ENCODE peak calls at places on chromosomes 4 and X, in nine cellular contexts. V is GM23248, J is OCI-LY7, D is HCT116, P is PC-3, W is SK-N-SH, A is hepatocyte, Y is MM.1S, S is GM23338. H is an unnamed sample.

GRCh38 chrX:130676861-130677260 is 226.1 kb downstream of the ENOX2 start:
- DNase-seq in D (no peak), A (no peak), S (no peak), W (no peak), Y (no peak), P (peak; percentile 49), V (no peak), J (no peak), H (no peak)

GRCh38 chr4:138897818-138898226 is 117.8 kb upstream of the NOCT start:
- DNase-seq in A (peak; percentile 45), J (no peak), D (no peak), W (peak; percentile 41), S (no peak), V (peak; percentile 87), Y (peak; percentile 33), P (peak; percentile 78), H (no peak)

GRCh38 chrX:41293269-41293668 is 40.7 kb upstream of the DDX3X start:
- DNase-seq in Y (peak; percentile 7), D (peak; percentile 6), W (no peak), P (peak; percentile 37), S (peak; percentile 58), V (no peak), A (no peak), J (peak; percentile 36), H (peak; percentile 32)

GRCh38 chr4:94798808-94799207 is 41.1 kb downstream of the BMPR1B start:
- DNase-seq in A (no peak), P (peak; percentile 14), S (no peak), D (no peak), V (peak; percentile 21), W (no peak), Y (no peak), J (no peak), H (no peak)

GRCh38 chrX:155056877-155057792 is 13.8 kb downstream of the CMC4 start:
- DNase-seq in P (peak; percentile 73), D (peak; percentile 51), W (peak; percentile 69), Y (peak; percentile 56), J (peak; percentile 45), S (peak; percentile 76), A (peak; percentile 66), V (peak; percentile 71), H (peak; percentile 74)

GRCh38 chr4:41957634-41958033 is 22.4 kb downstream of the TMEM33 start:
- DNase-seq in W (peak; percentile 41), J (peak; percentile 63), V (peak; percentile 26), A (peak; percentile 10), D (peak; percentile 24), S (peak; percentile 82), Y (peak; percentile 21), P (peak; percentile 26), H (peak; percentile 50)

GRCh38 chr4:177283167-177283566 is 26.5 kb upstream of the NEIL3 start:
- DNase-seq in S (no peak), J (no peak), Y (no peak), P (no peak), W (no peak), A (no peak), V (peak; percentile 70), D (no peak), H (no peak)

GRCh38 chrX:40261955-40262596 is 164.3 kb upstream of the BCOR start:
- DNase-seq in Y (no peak), V (no peak), J (no peak), W (no peak), D (no peak), P (no peak), S (no peak), A (peak; percentile 72), H (no peak)

GRCh38 chr4:153234923-153235322 is 30.7 kb downstream of the TRIM2 start:
- DNase-seq in V (peak; percentile 62), W (no peak), D (peak; percentile 56), Y (no peak), P (peak; percentile 46), S (no peak), A (no peak), J (no peak), H (no peak)

GRCh38 chr4:138107023-138107422 is 135.1 kb downstream of the SLC7A11 start:
- DNase-seq in S (no peak), J (no peak), A (no peak), D (no peak), Y (no peak), P (no peak), W (no peak), V (no peak), H (no peak)

GRCh38 chrX:107154787-107155620 is 36.4 kb upstream of the RBM41 start:
- DNase-seq in J (no peak), Y (no peak), W (no peak), S (no peak), A (peak; percentile 19), V (peak; percentile 10), D (no peak), P (peak; percentile 81), H (no peak)

GRCh38 chr4:143375326-143376073 is 38.8 kb downstream of the GAB1 start:
- DNase-seq in Y (peak; percentile 71), D (peak; percentile 6), W (peak; percentile 39), S (peak; percentile 65), V (peak; percentile 46), A (no peak), J (peak; percentile 86), P (peak; percentile 55), H (peak; percentile 39)

GRCh38 chr4:143377635-143378099 is 41.0 kb downstream of the GAB1 start:
- DNase-seq in W (no peak), V (no peak), Y (peak; percentile 58), S (no peak), D (no peak), A (no peak), J (peak; percentile 88), P (no peak), H (no peak)

GRCh38 chr4:143372093-143372915 is 35.6 kb downstream of the GAB1 start:
- DNase-seq in A (no peak), S (no peak), W (no peak), J (no peak), P (no peak), D (no peak), Y (no peak), V (no peak), H (no peak)

GRCh38 chr4:143369556-143369955 is 32.9 kb downstream of the GAB1 start:
- DNase-seq in Y (no peak), S (no peak), P (no peak), D (no peak), A (no peak), V (no peak), J (no peak), W (no peak), H (no peak)

DNA sequence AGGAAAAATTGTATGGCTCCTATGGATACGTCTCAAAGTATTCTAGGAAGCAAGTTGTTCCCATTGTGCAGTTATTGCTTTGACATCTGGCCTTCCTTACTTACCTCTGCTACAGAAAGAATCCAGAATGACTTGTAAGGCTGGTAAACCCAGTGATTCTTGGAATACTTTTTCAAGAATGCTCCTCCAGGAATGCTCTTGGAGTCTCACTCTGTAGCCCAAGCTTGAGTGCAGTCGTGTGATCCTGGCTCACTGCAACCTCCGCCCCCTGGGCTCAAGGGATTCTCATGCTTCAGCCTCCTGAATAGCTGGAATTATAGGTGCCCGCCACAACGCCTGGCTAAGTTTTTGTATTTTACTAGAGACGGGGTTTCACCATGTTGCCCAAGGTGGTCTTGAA is 38.1 kb downstream of the GAB1 start:
- DNase-seq in A (no peak), Y (no peak), D (no peak), J (no peak), W (no peak), V (no peak), P (no peak), S (no peak), H (no peak)
- H3K4me1 ChIP-seq in A (peaks cover 23% of the 10 kb centered on the region), Y (peaks cover 74% of the 10 kb centered on the region), D (no peaks in the 10 kb centered on the region), J (peaks cover 85% of the 10 kb centered on the region), W (peaks cover 19% of the 10 kb centered on the region), V (no peaks in the 10 kb centered on the region), P (no peaks in the 10 kb centered on the region), S (peaks cover 35% of the 10 kb centered on the region), H (no peaks in the 10 kb centered on the region)

GRCh38 chr4:120554086-120554485 is 368.4 kb downstream of the PRDM5 start:
- DNase-seq in S (no peak), A (no peak), J (no peak), D (peak; percentile 4), Y (no peak), V (no peak), P (no peak), W (no peak), H (no peak)
- H3K4me3 ChIP-seq in S (no peak overlapping the region), A (no peak overlapping the region), J (no peak overlapping the region), D (no peak overlapping the region), Y (no peak overlapping the region), V (no peak overlapping the region), P (no peak overlapping the region), W (no peak overlapping the region), H (no peak overlapping the region)

GRCh38 chrX:29617725-29618124 is 597.6 kb upstream of the MAGEB2 start:
- DNase-seq in W (no peak), Y (no peak), P (peak; percentile 38), D (no peak), V (peak; percentile 1), A (no peak), J (no peak), S (no peak), H (peak; percentile 12)

DNA sequence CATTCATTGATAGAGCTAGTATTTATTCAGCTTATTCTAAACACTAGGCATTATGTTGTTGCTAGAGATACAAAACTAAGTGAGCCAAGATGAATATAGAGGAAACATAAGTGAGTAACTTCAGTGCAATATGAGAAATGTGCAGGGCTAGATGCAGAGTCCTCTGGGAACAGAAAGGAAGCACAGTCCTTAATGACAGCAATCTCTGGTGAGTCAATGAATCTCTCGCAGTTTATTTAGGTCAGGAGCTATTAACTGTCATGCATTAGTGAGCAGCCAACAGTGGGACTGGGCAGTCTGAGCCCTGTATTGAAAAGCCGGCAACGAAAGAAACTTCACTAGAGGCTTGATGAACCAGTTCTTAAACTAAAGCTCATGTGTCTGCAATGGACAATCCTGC is 598.1 kb upstream of the MAGEB2 start:
- DNase-seq in V (peak; percentile 58), J (no peak), A (no peak), D (no peak), S (no peak), P (peak; percentile 56), Y (no peak), W (no peak), H (no peak)
- TF ChIP-seq EZH2phosphoT487 in V (no peak), J (no peak), A (no peak), D (no peak), S (no peak), P (no peak), Y (no peak), W (no peak), H (no peak)

GRCh38 chr4:143390764-143391163 is 54.1 kb downstream of the GAB1 start:
- DNase-seq in P (no peak), Y (no peak), J (peak; percentile 84), V (no peak), S (no peak), A (peak; percentile 36), D (no peak), W (peak; percentile 18), H (no peak)

GRCh38 chr4:143391895-143392294 is 55.2 kb downstream of the GAB1 start:
- DNase-seq in A (no peak), Y (no peak), P (no peak), S (no peak), D (no peak), W (no peak), V (peak; percentile 73), J (no peak), H (no peak)

GRCh38 chr4:143393195-143393594 is 56.5 kb downstream of the GAB1 start:
- DNase-seq in S (no peak), D (no peak), J (no peak), A (no peak), W (no peak), V (peak; percentile 46), Y (no peak), P (no peak), H (no peak)

GRCh38 chr4:143389543-143390195 is 53.0 kb downstream of the GAB1 start:
- DNase-seq in D (no peak), S (no peak), V (peak; percentile 76), P (peak; percentile 79), Y (no peak), W (no peak), J (no peak), A (no peak), H (no peak)

GRCh38 chr4:143391261-143391660 is 54.6 kb downstream of the GAB1 start:
- DNase-seq in Y (no peak), P (no peak), A (no peak), S (peak; percentile 38), W (no peak), V (no peak), D (no peak), J (peak; percentile 81), H (peak; percentile 23)
- H3K4me1 ChIP-seq in Y (peaks cover 22% of the 10 kb centered on the region), P (peaks cover 18% of the 10 kb centered on the region), A (peaks cover 41% of the 10 kb centered on the region), S (peaks cover 20% of the 10 kb centered on the region), W (peaks cover 40% of the 10 kb centered on the region), V (peaks cover 51% of the 10 kb centered on the region), D (no peaks in the 10 kb centered on the region), J (peaks cover 79% of the 10 kb centered on the region), H (peaks cover 11% of the 10 kb centered on the region)